ENCODE peak calls at places on chromosomes 6 and 20, in nine cellular contexts. U, D, J, Z, C, W, A, X and E are unnamed samples.

GRCh38 chr6:157263146-157263545 is 60.2 kb downstream of the TMEM242 start:
- DNase-seq in U (no peak), D (no peak), J (no peak), Z (no peak), C (no peak), W (no peak), A (peak), X (no peak), E (no peak)

GRCh38 chr6:16205377-16206144 is 32.8 kb upstream of the GMPR start:
- DNase-seq in U (no peak), D (no peak), J (no peak), Z (no peak), C (no peak), W (no peak), A (no peak), X (no peak), E (no peak)

GRCh38 chr6:160487116-160487515 is 138.9 kb downstream of the SLC22A3 start:
- DNase-seq in U (no peak), D (no peak), J (no peak), Z (no peak), C (no peak), W (no peak), A (no peak), X (no peak), E (no peak)

GRCh38 chr6:130674604-130675003 is 152.6 kb upstream of the SMLR1 start:
- DNase-seq in U (no peak), D (no peak), J (no peak), Z (no peak), C (no peak), W (no peak), A (no peak), X (no peak), E (no peak)

GRCh38 chr6:114342086-114342825 is 567 bp downstream of the HS3ST5 start:
- DNase-seq in U (peak), D (no peak), J (peak), Z (peak), C (peak), W (no peak), A (peak), X (no peak), E (no peak)

GRCh38 chr20:24993337-24994185 is 1.0 kb upstream of the APMAP start:
- DNase-seq in U (no peak), D (no peak), J (peak), Z (no peak), C (peak), W (no peak), A (no peak), X (no peak), E (peak)

GRCh38 chr20:47150403-47151152 is 205.9 kb downstream of the ZMYND8 start:
- DNase-seq in U (no peak), D (no peak), J (peak), Z (peak), C (peak), W (peak), A (peak), X (no peak), E (peak)

GRCh38 chr20:45592574-45593189 is 13.6 kb upstream of the WFDC8 start:
- DNase-seq in U (no peak), D (no peak), J (peak), Z (no peak), C (no peak), W (no peak), A (no peak), X (no peak), E (no peak)

GRCh38 chr6:128465368-128466343 is 54.7 kb downstream of the PTPRK start:
- DNase-seq in U (no peak), D (no peak), J (no peak), Z (no peak), C (no peak), W (no peak), A (no peak), X (no peak), E (no peak)

GRCh38 chr6:128464790-128465189 is 55.6 kb downstream of the PTPRK start:
- DNase-seq in U (no peak), D (no peak), J (no peak), Z (no peak), C (no peak), W (no peak), A (no peak), X (no peak), E (no peak)

GRCh38 chr6:128463942-128464341 is 56.5 kb downstream of the PTPRK start:
- DNase-seq in U (no peak), D (no peak), J (no peak), Z (no peak), C (no peak), W (no peak), A (no peak), X (no peak), E (no peak)

GRCh38 chr6:128456510-128457244 is 63.7 kb downstream of the PTPRK start:
- DNase-seq in U (no peak), D (no peak), J (no peak), Z (no peak), C (no peak), W (no peak), A (no peak), X (no peak), E (no peak)

DNA sequence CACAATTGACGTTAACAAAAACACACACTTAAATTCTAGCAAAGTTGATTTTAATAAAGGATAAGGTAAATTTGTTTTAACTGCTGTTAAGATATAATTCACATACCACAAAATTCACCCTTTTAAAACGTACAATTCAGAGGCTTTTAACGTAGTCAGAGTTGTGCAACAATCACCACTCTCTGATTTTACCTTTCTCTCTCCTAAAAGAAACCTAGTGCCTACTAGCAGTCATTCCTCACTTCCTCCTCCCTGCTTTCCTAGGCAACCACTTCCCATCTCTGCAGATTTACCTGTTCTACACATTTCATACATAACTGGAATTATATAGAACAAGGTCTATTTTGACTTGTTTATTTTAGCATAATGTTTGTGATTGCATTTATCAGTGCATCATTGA is 58.9 kb downstream of the PTPRK start:
- DNase-seq in U (no peak), D (no peak), J (no peak), Z (no peak), C (no peak), W (no peak), A (no peak), X (no peak), E (no peak)
- TF ChIP-seq POLR2A in U (no peak), D (no peak), J (no peak), Z (no peak), C (no peak), W (no peak), A (no peak), X (no peak), E (no peak)

GRCh38 chr6:125919618-125920017 is 37.0 kb upstream of the HINT3 start:
- DNase-seq in U (no peak), D (no peak), J (no peak), Z (no peak), C (no peak), W (no peak), A (no peak), X (no peak), E (no peak)

GRCh38 chr6:125923371-125923877 is 33.1 kb upstream of the HINT3 start:
- DNase-seq in U (no peak), D (no peak), J (no peak), Z (no peak), C (no peak), W (no peak), A (no peak), X (no peak), E (no peak)

GRCh38 chr6:125922322-125922860 is 34.2 kb upstream of the HINT3 start:
- DNase-seq in U (no peak), D (no peak), J (peak), Z (no peak), C (no peak), W (no peak), A (no peak), X (no peak), E (no peak)

GRCh38 chr6:125918230-125918629 is 38.3 kb upstream of the HINT3 start:
- DNase-seq in U (no peak), D (no peak), J (no peak), Z (no peak), C (no peak), W (no peak), A (no peak), X (peak), E (no peak)

GRCh38 chr6:125918681-125919566 is 37.6 kb upstream of the HINT3 start:
- DNase-seq in U (no peak), D (peak), J (peak), Z (no peak), C (no peak), W (no peak), A (no peak), X (peak), E (no peak)
- TF ChIP-seq POLR2A in U (peak), D (peak), J (peak), Z (peak), C (no peak), W (no peak), A (peak), X (no peak), E (no peak)

DNA sequence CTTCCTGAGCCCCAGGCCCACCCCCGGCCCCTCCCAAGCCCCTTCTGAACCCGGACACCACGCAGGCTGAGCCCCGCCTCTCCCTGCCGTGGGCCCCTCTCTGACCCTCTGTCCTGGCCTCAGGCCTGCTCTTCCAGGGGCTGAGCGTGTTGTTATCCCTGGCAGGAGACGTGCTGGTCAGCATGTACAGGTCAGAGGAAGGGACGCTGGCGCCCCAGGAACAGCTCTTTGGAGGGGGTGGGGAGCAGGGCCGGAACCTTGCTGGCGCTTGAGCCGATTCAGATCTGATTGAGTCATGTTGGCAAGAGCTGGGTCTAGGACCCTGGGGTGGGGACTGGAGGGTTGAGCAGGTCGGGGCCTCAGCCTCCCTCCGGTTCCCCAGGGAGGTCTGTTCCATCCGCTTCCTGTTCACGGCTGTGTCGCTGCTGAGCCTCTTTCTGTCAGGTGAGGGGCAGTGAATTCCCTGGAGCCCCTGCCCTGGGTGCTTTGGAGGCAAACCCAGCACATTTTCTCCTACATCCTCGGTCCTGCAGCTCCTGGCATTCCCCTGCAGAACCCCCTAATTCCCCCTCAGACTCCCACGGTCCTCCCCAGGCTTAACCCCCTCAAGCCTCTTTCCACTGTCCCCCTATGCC is 1.9 kb downstream of the SPAG4 start:
- DNase-seq in U (no peak), D (peak), J (peak), Z (peak), C (peak), W (no peak), A (no peak), X (peak), E (peak)
- TF ChIP-seq POLR2A in U (no peak), D (no peak), J (no peak), Z (no peak), C (no peak), W (no peak), A (no peak), X (no peak), E (peak)

GRCh38 chr6:123288649-123289048 is 292.6 kb downstream of the CLVS2 start:
- DNase-seq in U (no peak), D (no peak), J (no peak), Z (no peak), C (no peak), W (no peak), A (no peak), X (no peak), E (no peak)
- TF ChIP-seq POLR2A in U (no peak), D (no peak), J (no peak), Z (no peak), C (no peak), W (no peak), A (no peak), X (no peak), E (no peak)

GRCh38 chr6:117591405-117591804 is 10.9 kb downstream of the GOPC start:
- DNase-seq in U (no peak), D (no peak), J (no peak), Z (no peak), C (no peak), W (no peak), A (no peak), X (no peak), E (no peak)

GRCh38 chr6:117592983-117593759 is 9.1 kb downstream of the GOPC start:
- DNase-seq in U (no peak), D (no peak), J (no peak), Z (no peak), C (no peak), W (no peak), A (no peak), X (no peak), E (no peak)

GRCh38 chr6:117595099-117595923 is 7.0 kb downstream of the GOPC start:
- DNase-seq in U (no peak), D (no peak), J (no peak), Z (no peak), C (no peak), W (no peak), A (no peak), X (no peak), E (no peak)

GRCh38 chr6:117585647-117586046 is 16.7 kb downstream of the GOPC start:
- DNase-seq in U (no peak), D (no peak), J (no peak), Z (no peak), C (no peak), W (no peak), A (no peak), X (no peak), E (no peak)

DNA sequence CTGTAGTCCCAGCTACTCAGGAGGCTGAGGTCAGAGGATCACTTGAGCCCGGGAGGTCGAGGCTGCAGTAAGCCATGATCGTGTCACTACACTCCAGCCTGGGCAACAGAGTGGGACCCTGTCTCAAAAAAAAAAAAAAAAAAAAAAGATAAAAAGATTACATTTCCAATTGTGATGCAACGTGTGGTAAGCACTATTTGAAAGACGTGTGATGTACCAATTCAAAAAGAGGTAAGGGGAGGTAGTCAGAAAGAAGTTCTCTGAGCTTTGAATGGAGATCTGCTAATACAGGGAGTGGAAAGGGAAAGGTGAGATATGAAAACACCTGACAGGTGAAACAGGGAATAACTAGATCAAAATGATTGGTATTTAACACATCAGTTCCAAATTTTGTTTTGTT is 11.9 kb downstream of the GOPC start:
- DNase-seq in U (no peak), D (no peak), J (no peak), Z (no peak), C (no peak), W (no peak), A (no peak), X (no peak), E (no peak)
- TF ChIP-seq POLR2A in U (no peak), D (no peak), J (no peak), Z (no peak), C (no peak), W (no peak), A (no peak), X (no peak), E (no peak)

GRCh38 chr6:107957909-107958688 is at the start of gene SEC63:
- DNase-seq in U (peak), D (peak), J (peak), Z (peak), C (peak), W (peak), A (peak), X (peak), E (peak)

GRCh38 chr6:107962723-107963122 is 4.7 kb upstream of the SEC63 start:
- DNase-seq in U (no peak), D (no peak), J (no peak), Z (no peak), C (no peak), W (no peak), A (no peak), X (no peak), E (no peak)

GRCh38 chr6:107956586-107957164 is 1.3 kb downstream of the SEC63 start:
- DNase-seq in U (no peak), D (no peak), J (no peak), Z (no peak), C (no peak), W (no peak), A (no peak), X (no peak), E (no peak)

GRCh38 chr6:107957165-107957908 is 671 bp downstream of the SEC63 start:
- DNase-seq in U (peak), D (peak), J (peak), Z (peak), C (peak), W (no peak), A (peak), X (peak), E (no peak)
- TF ChIP-seq POLR2A in U (no peak), D (no peak), J (no peak), Z (no peak), C (no peak), W (no peak), A (no peak), X (no peak), E (no peak)

GRCh38 chr6:170537329-170537728 is 15.8 kb downstream of the PSMB1 start:
- DNase-seq in U (no peak), D (no peak), J (no peak), Z (no peak), C (no peak), W (no peak), A (no peak), X (no peak), E (no peak)
- TF ChIP-seq POLR2A in U (no peak), D (no peak), J (no peak), Z (no peak), C (no peak), W (no peak), A (no peak), X (no peak), E (no peak)

GRCh38 chr6:28449056-28449455 is 5.8 kb upstream of the ZSCAN23 start:
- DNase-seq in U (no peak), D (no peak), J (no peak), Z (no peak), C (no peak), W (no peak), A (no peak), X (no peak), E (no peak)

GRCh38 chr6:28443112-28443773 is at the start of gene ZSCAN23:
- DNase-seq in U (peak), D (peak), J (no peak), Z (peak), C (peak), W (peak), A (peak), X (peak), E (peak)

DNA sequence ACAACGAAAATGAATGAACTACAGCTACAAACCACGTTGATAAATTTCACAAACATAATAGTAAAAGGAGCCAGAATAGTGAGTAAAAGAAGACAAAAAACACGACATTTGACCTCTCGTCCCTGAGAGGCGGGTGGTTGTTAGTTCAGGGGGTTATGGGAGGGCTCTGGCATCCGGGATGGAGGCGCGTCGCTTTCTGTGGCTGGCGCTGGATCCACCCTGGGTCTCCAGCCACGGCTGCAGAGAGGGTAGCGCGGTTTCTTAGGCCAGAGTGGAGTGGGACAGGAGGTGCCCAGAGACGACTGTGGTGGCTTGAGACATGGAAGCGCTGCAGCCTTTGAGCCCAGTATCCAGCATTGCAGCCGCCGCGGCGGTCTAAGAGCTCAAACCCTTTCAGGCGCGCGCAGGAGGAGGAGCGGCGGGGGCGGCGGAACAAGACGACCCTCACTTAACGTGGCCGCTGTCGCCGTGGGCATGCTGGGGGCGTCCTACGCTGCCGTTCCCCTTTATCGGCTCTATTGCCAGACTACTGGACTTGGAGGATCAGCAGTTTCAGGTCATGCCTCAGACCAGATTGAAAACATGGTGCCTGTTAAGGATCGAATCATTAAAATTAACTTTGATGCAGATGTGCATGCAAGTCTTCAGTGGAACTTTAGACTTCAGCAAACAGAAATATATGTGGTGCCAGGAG is 3.7 kb upstream of the ZSCAN23 start:
- DNase-seq in U (no peak), D (no peak), J (no peak), Z (no peak), C (no peak), W (no peak), A (no peak), X (no peak), E (no peak)
- TF ChIP-seq POLR2A in U (no peak), D (no peak), J (no peak), Z (no peak), C (no peak), W (no peak), A (no peak), X (no peak), E (no peak)

DNA sequence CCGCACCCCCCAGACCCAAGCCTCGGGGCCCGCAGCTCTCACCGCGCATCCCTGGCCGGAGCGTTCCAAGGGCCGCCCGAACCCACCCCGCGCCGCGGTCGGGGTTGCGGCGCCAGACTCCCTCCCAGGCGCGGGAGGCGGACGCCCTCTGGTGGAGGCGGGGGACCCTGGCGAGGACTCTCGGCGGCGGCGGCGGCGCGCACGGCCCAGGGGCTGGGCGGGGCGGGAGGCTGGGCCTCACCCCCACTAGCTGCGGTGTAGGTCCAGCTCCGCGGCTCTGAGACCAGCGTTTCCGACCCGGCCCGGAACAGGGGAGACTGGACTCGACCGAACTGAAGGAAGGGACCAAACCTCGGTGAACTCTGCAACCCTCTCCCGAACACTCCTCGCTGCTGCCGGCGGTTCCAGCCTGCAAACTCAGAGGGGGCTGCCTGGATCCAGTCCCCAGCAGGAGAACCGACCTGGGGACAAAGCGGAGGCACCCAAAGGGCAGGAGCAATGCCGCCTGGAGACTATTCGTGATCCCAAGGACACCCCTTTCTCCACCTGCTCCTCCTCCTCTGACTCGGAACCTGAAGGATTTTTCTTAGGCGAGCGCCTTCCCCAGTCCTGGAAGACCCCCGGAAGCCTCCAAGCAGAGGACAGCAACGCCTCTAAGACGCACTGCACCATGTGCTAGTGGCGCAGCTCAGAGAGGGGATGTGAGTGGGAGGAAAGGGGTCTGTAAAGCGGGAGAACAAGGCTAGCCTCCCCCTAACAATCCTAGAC is 859 bp upstream of the TOMM6 start:
- DNase-seq in U (peak), D (peak), J (peak), Z (peak), C (peak), W (peak), A (peak), X (peak), E (peak)
- TF ChIP-seq POLR2A in U (no peak), D (no peak), J (peak), Z (no peak), C (no peak), W (no peak), A (peak), X (peak), E (peak)